ENCODE peak calls at places on chromosomes 16 and 17, in five cellular contexts. J, G, K, Q and Y are unnamed samples.

GRCh38 chr16:30091474-30092372 is at the start of gene TBX6:
- DNase-seq in Q (peak; percentile 88), G (peak; percentile 97), J (peak; percentile 96), K (peak; percentile 74), Y (peak; percentile 93)

GRCh38 chr17:38579934-38580333 is 25.8 kb downstream of the SRCIN1 start:
- DNase-seq in G (peak; percentile 83), K (no peak), J (peak; percentile 74), Q (peak; percentile 71), Y (no peak)

GRCh38 chr16:80739523-80739922 is 64.9 kb downstream of the CDYL2 start:
- DNase-seq in J (no peak), G (no peak), Q (no peak), K (no peak), Y (no peak)

GRCh38 chr16:48076455-48077012 is 79.3 kb downstream of the ABCC12 start:
- DNase-seq in Q (peak; percentile 93), J (no peak), G (no peak), K (no peak), Y (no peak)

GRCh38 chr17:80082403-80083135 is 18.8 kb upstream of the GAA start:
- DNase-seq in G (peak; percentile 86), Q (peak; percentile 78), K (peak; percentile 75), J (peak; percentile 73), Y (no peak)

GRCh38 chr16:88570691-88571092 is 489 bp downstream of the ZC3H18 start:
- DNase-seq in J (peak; percentile 66), G (no peak), K (no peak), Q (no peak), Y (no peak)

GRCh38 chr16:19715566-19715965 is 2.5 kb downstream of the KNOP1 start:
- DNase-seq in K (no peak), G (no peak), J (no peak), Q (no peak), Y (no peak)

GRCh38 chr17:15171433-15172047 is 93.6 kb downstream of the PMP22 start:
- DNase-seq in K (peak; percentile 47), J (peak; percentile 64), G (peak; percentile 83), Q (peak; percentile 37), Y (peak; percentile 66)

GRCh38 chr17:81317436-81317821 is 22.3 kb upstream of the SLC38A10 start:
- DNase-seq in J (no peak), G (no peak), K (no peak), Q (no peak), Y (no peak)

GRCh38 chr16:80806957-80807356 is 2.6 kb upstream of the CDYL2 start:
- DNase-seq in K (no peak), J (no peak), Q (peak; percentile 11), G (no peak), Y (no peak)

GRCh38 chr17:36935681-36936454 is 1.4 kb upstream of the LHX1 start:
- DNase-seq in J (peak; percentile 46), Q (no peak), K (no peak), G (peak; percentile 83), Y (no peak)

GRCh38 chr17:58693751-58694150 is 1.3 kb downstream of the RAD51C start:
- DNase-seq in Q (no peak), K (no peak), J (no peak), G (no peak), Y (no peak)

GRCh38 chr16:60230666-60231065 is 1496.5 kb upstream of the GOT2 start:
- DNase-seq in J (no peak), Q (no peak), K (no peak), G (no peak), Y (no peak)

GRCh38 chr17:57868007-57868774 is 18.3 kb upstream of the MRPS23 start:
- DNase-seq in J (peak; percentile 59), K (peak; percentile 90), Q (peak; percentile 59), G (peak; percentile 71), Y (no peak)

GRCh38 chr17:42720996-42721583 is 23.8 kb downstream of the EZH1 start:
- DNase-seq in G (no peak), J (peak; percentile 81), K (peak; percentile 46), Q (peak; percentile 83), Y (peak; percentile 36)

GRCh38 chr16:9854665-9855064 is 327.6 kb downstream of the GRIN2A start:
- DNase-seq in J (no peak), Q (no peak), K (no peak), G (no peak), Y (no peak)

GRCh38 chr17:8707232-8707590 is 37.4 kb downstream of the CCDC42 start:
- DNase-seq in J (no peak), G (no peak), K (no peak), Q (no peak), Y (no peak)

GRCh38 chr16:77276686-77277085 is 77.5 kb downstream of the SYCE1L start:
- DNase-seq in Q (no peak), J (no peak), G (no peak), K (no peak), Y (no peak)

GRCh38 chr17:28345420-28346198 is 10.0 kb downstream of the TNFAIP1 start:
- DNase-seq in J (no peak), Q (no peak), K (no peak), G (no peak), Y (no peak)

GRCh38 chr17:49820773-49821172 is 27.1 kb downstream of the TAC4 start:
- DNase-seq in K (no peak), J (no peak), Q (no peak), G (no peak), Y (no peak)
- TF ChIP-seq ZNF274 in K (no peak), J (no peak), Q (no peak), G (no peak), Y (no peak)

DNA sequence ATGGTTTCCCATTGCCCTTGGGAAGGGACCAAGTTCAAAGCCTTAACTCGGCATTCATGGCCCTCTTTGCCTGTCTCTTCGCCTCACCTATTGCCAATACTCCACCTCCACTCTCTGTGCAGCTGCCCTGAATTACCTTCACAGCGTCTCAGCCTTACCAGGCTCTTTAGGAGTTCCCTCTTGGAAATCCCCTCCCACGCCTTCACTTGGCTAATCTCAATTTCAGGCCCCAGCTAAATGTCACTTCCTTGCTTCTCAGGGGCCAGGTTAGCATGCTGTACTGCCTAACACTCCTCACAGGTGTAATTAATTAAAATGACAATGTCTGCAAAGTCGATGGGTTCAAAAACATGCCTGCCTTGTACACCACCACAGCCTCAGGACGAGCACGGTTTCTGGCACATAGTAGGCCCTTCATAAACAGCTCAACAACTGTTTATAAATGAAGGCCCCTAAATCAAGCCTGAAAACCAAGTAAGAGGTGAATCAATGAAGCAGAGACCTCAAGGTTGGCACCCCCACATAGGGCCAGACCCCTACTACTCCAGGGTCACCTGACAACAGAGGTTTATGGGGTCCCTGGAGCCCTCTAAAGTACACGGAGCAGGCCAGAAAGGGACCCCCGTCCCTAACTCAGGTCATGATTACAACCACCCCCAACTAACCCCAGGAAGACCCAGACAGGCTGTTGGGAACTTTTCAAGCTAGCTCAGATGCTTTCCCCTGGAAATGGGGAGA is 11.2 kb upstream of the EEF2K start:
- DNase-seq in G (no peak), K (no peak), Q (no peak), J (peak; percentile 43), Y (no peak)
- H3K4me3 ChIP-seq in G (no peak overlapping the region), K (no peak overlapping the region), Q (no peak overlapping the region), J (no peak overlapping the region), Y (no peak overlapping the region)

GRCh38 chr16:12319464-12320030 is 343.0 kb downstream of the SNX29 start:
- DNase-seq in G (no peak), J (no peak), K (no peak), Q (no peak), Y (no peak)
- TF ChIP-seq ZNF274 in G (no peak), J (no peak), K (no peak), Q (no peak), Y (no peak)

GRCh38 chr17:46977348-46977747 is 1.7 kb downstream of the RPRML start:
- DNase-seq in J (peak; percentile 64), K (no peak), G (peak; percentile 82), Q (peak; percentile 54), Y (peak; percentile 80)
- H3K4me3 ChIP-seq in J (no peak overlapping the region), K (no peak overlapping the region), G (peak overlapping the region; percentile 61), Q (no peak overlapping the region), Y (peak overlapping the region; percentile 84)

GRCh38 chr17:7613769-7614421 is 802 bp downstream of the FXR2 start:
- DNase-seq in K (no peak), G (no peak), J (no peak), Q (no peak), Y (no peak)

GRCh38 chr17:7612294-7612640 is 2.4 kb downstream of the FXR2 start:
- DNase-seq in J (no peak), G (no peak), K (no peak), Q (no peak), Y (no peak)

GRCh38 chr17:7614422-7615264 is at the start of gene FXR2:
- DNase-seq in G (peak; percentile 97), J (peak; percentile 99), Q (peak; percentile 99), K (peak; percentile 100), Y (peak; percentile 98)

GRCh38 chr17:7618608-7619007 is 3.9 kb upstream of the FXR2 start:
- DNase-seq in K (no peak), J (no peak), G (no peak), Q (no peak), Y (no peak)

GRCh38 chr17:7615265-7615747 is 609 bp upstream of the FXR2 start:
- DNase-seq in G (no peak), Q (no peak), K (no peak), J (no peak), Y (no peak)
- TF ChIP-seq ZNF274 in G (no peak), Q (no peak), K (no peak), J (no peak), Y (no peak)

DNA sequence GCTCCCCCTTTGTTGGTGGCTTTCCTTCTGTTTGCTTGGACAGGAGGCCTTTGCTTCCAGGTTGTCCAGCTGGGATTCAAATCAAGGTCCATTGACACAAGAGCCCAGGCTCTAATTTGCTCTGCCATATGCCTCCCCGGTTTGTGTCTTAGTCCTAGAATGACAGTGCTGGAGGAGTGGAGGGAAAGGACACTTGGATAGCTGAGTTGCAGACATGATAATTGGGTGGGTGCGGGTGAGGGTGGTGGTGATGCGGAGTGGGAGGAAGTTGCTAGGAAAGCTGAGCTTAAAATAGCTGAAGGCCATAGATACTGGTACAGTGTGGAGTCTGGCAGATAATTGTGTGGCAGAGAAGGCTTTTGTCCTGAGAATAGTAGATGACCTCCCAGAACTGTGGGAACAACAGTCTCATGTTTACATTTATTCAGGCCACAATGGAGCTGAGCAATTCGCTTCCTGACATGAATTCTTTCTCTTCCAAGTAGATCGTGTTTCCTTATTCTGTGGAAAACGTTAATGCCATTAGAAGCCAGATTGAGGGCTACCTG is 23.8 kb downstream of the SEC14L1 start:
- DNase-seq in J (peak; percentile 62), Q (peak; percentile 43), K (no peak), G (no peak), Y (no peak)
- H3K4me3 ChIP-seq in J (no peak overlapping the region), Q (no peak overlapping the region), K (no peak overlapping the region), G (no peak overlapping the region), Y (no peak overlapping the region)

GRCh38 chr17:31443386-31443785 is 51.9 kb downstream of the RAB11FIP4 start:
- DNase-seq in K (no peak), Q (no peak), G (no peak), J (no peak), Y (no peak)
- TF ChIP-seq ZNF274 in K (no peak), Q (no peak), G (no peak), J (no peak), Y (no peak)

GRCh38 chr17:82837586-82838320 is 2.1 kb downstream of the ZNF750 start:
- DNase-seq in Q (no peak), K (no peak), G (no peak), J (no peak), Y (no peak)
- H3K4me3 ChIP-seq in Q (no peak overlapping the region), K (no peak overlapping the region), G (no peak overlapping the region), J (no peak overlapping the region), Y (no peak overlapping the region)